ENCODE peak calls at places on chromosomes 16 and 17, in ten cellular contexts. Q is tibial nerve; P is aorta; D is neuronal stem cell; W is globus pallidus; J is T-helper 17 cell; C is M059J; M is GM13977; I is SW 1271; H is stimulated activated CD4-positive, alpha-beta T cell treated with anti-CD3 and anti-CD28 coated beads, TNF-alpha, amount 100 ng/mL, for 24 hours. Z is an unnamed sample.

GRCh38 chr16:720990-721764 is at the start of gene ANTKMT:
- DNase-seq in Q (peak), P (peak), D (peak), W (peak), J (peak), C (peak), M (peak), I (peak), H (peak), Z (peak)

GRCh38 chr17:37698132-37698615 is 46.7 kb downstream of the HNF1B start:
- DNase-seq in Q (no peak), P (no peak), D (no peak), W (no peak), J (no peak), C (peak), M (no peak), I (no peak), H (no peak), Z (peak)

GRCh38 chr17:19645608-19646250 is 2.8 kb upstream of the ALDH3A2 start:
- DNase-seq in Q (peak), P (peak), D (peak), W (peak), J (peak), C (peak), M (peak), I (peak), H (no peak), Z (no peak)

GRCh38 chr16:71283612-71284011 is 5.6 kb downstream of the CMTR2 start:
- DNase-seq in Q (no peak), P (no peak), D (no peak), W (no peak), J (no peak), C (no peak), M (no peak), I (no peak), H (no peak), Z (no peak)

GRCh38 chr17:44636562-44636961 is 19.7 kb upstream of the MEIOC start:
- DNase-seq in Q (no peak), P (no peak), D (no peak), W (peak), J (no peak), C (peak), M (no peak), I (peak), H (no peak), Z (peak)

GRCh38 chr16:72995151-72995881 is 52.6 kb downstream of the ZFHX3 start:
- DNase-seq in Q (no peak), P (no peak), D (peak), W (no peak), J (no peak), C (no peak), M (no peak), I (no peak), H (no peak), Z (no peak)

GRCh38 chr17:47856830-47857229 is 5.9 kb upstream of the SP6 start:
- DNase-seq in Q (no peak), P (no peak), D (no peak), W (no peak), J (no peak), C (no peak), M (no peak), I (no peak), H (no peak), Z (no peak)

GRCh38 chr17:73743802-73744201 is 99.6 kb upstream of the SDK2 start:
- DNase-seq in Q (no peak), P (no peak), D (no peak), W (no peak), J (no peak), C (no peak), M (no peak), I (no peak), H (no peak), Z (no peak)

GRCh38 chr16:46629331-46629843 is 8.2 kb upstream of the SHCBP1 start:
- DNase-seq in Q (no peak), P (no peak), D (no peak), W (no peak), J (no peak), C (peak), M (peak), I (peak), H (no peak), Z (peak)

GRCh38 chr17:64147110-64148016 is 17.4 kb upstream of the ERN1 start:
- DNase-seq in Q (no peak), P (no peak), D (no peak), W (no peak), J (no peak), C (no peak), M (no peak), I (peak), H (no peak), Z (peak)

GRCh38 chr17:33112763-33113162 is 121.1 kb downstream of the SPACA3 start:
- DNase-seq in Q (no peak), P (no peak), D (no peak), W (no peak), J (no peak), C (peak), M (no peak), I (no peak), H (no peak), Z (peak)

GRCh38 chr17:62916684-62917571 is 49.1 kb upstream of the TANC2 start:
- DNase-seq in Q (no peak), P (no peak), D (no peak), W (no peak), J (no peak), C (no peak), M (no peak), I (no peak), H (no peak), Z (peak)

GRCh38 chr16:2003231-2003826 is 6.3 kb downstream of the ZNF598 start:
- DNase-seq in Q (no peak), P (no peak), D (no peak), W (no peak), J (no peak), C (no peak), M (no peak), I (no peak), H (no peak), Z (no peak)

GRCh38 chr17:59892251-59892848 is 393 bp downstream of the TUBD1 start:
- DNase-seq in Q (no peak), P (no peak), D (no peak), W (no peak), J (peak), C (no peak), M (no peak), I (no peak), H (no peak), Z (no peak)

GRCh38 chr16:3058173-3059030 is 7.0 kb upstream of the IL32 start:
- DNase-seq in Q (peak), P (peak), D (peak), W (peak), J (no peak), C (peak), M (peak), I (peak), H (no peak), Z (no peak)

GRCh38 chr16:85462405-85463227 is 150.5 kb upstream of the GSE1 start:
- DNase-seq in Q (no peak), P (no peak), D (peak), W (no peak), J (no peak), C (peak), M (no peak), I (no peak), H (no peak), Z (no peak)

GRCh38 chr17:27810902-27811557 is 10.7 kb upstream of the NOS2 start:
- DNase-seq in Q (no peak), P (no peak), D (no peak), W (no peak), J (no peak), C (peak), M (no peak), I (no peak), H (no peak), Z (peak)

GRCh38 chr16:1525871-1526607 is 7.4 kb upstream of the TMEM204 start:
- DNase-seq in Q (no peak), P (no peak), D (no peak), W (no peak), J (no peak), C (no peak), M (no peak), I (no peak), H (no peak), Z (no peak)

GRCh38 chr17:8658800-8659199 is 28.3 kb upstream of the MYH10 start:
- DNase-seq in Q (no peak), P (no peak), D (no peak), W (no peak), J (no peak), C (no peak), M (no peak), I (no peak), H (no peak), Z (no peak)

GRCh38 chr17:78124081-78124835 is 4.3 kb downstream of the TMC6 start:
- DNase-seq in Q (no peak), P (peak), D (no peak), W (no peak), J (no peak), C (no peak), M (peak), I (no peak), H (no peak), Z (no peak)

GRCh38 chr17:34892864-34893263 is 68.4 kb downstream of the CCT6B start:
- DNase-seq in Q (no peak), P (no peak), D (peak), W (peak), J (no peak), C (peak), M (peak), I (peak), H (no peak), Z (peak)

GRCh38 chr16:88760424-88761142 is 24.4 kb downstream of the PIEZO1 start:
- DNase-seq in Q (no peak), P (no peak), D (no peak), W (no peak), J (no peak), C (no peak), M (no peak), I (no peak), H (no peak), Z (no peak)

GRCh38 chr17:75832164-75832651 is 12.0 kb downstream of the UNC13D start:
- DNase-seq in Q (peak), P (peak), D (no peak), W (no peak), J (peak), C (peak), M (peak), I (no peak), H (no peak), Z (peak)

GRCh38 chr16:66714659-66715307 is 18.2 kb upstream of the CMTM4 start:
- DNase-seq in Q (no peak), P (no peak), D (no peak), W (no peak), J (no peak), C (peak), M (no peak), I (no peak), H (no peak), Z (no peak)

GRCh38 chr17:55726440-55726839 is 3.8 kb upstream of the TMEM100 start:
- DNase-seq in Q (peak), P (peak), D (no peak), W (no peak), J (no peak), C (peak), M (no peak), I (no peak), H (no peak), Z (peak)

GRCh38 chr17:58534901-58535421 is 20.5 kb upstream of the MTMR4 start:
- DNase-seq in Q (no peak), P (no peak), D (no peak), W (no peak), J (no peak), C (peak), M (no peak), I (peak), H (no peak), Z (peak)

GRCh38 chr17:77258638-77259037 is 117.9 kb downstream of the SEC14L1 start:
- DNase-seq in Q (no peak), P (no peak), D (no peak), W (no peak), J (no peak), C (no peak), M (no peak), I (no peak), H (no peak), Z (no peak)

GRCh38 chr16:85396879-85397871 is 215.9 kb upstream of the GSE1 start:
- DNase-seq in Q (no peak), P (peak), D (no peak), W (no peak), J (peak), C (no peak), M (no peak), I (no peak), H (no peak), Z (peak)

GRCh38 chr17:30323895-30324319 is 9.9 kb downstream of the TMIGD1 start:
- DNase-seq in Q (peak), P (peak), D (no peak), W (no peak), J (no peak), C (peak), M (peak), I (no peak), H (no peak), Z (peak)

GRCh38 chr17:42097691-42098661 is at the start of gene ZNF385C:
- DNase-seq in Q (no peak), P (no peak), D (no peak), W (no peak), J (no peak), C (no peak), M (peak), I (no peak), H (peak), Z (no peak)

GRCh38 chr17:32590974-32591373 is 104.2 kb downstream of the CDK5R1 start:
- DNase-seq in Q (no peak), P (no peak), D (no peak), W (no peak), J (no peak), C (no peak), M (no peak), I (no peak), H (no peak), Z (no peak)

GRCh38 chr17:7029096-7029495 is 6.2 kb downstream of the BCL6B start:
- DNase-seq in Q (no peak), P (no peak), D (no peak), W (no peak), J (no peak), C (no peak), M (no peak), I (no peak), H (no peak), Z (no peak)

GRCh38 chr17:1491406-1492248 is 859 bp downstream of the MYO1C start:
- DNase-seq in Q (no peak), P (peak), D (no peak), W (peak), J (no peak), C (peak), M (peak), I (peak), H (no peak), Z (peak)

Z was measured in foreskin fibroblast.